ENCODE peak calls at places on chromosomes 7 and 10, in five cellular contexts. M is AML-193, V is uterus, Y is SK-N-DZ, C is mucosa of gallbladder. E is an unnamed sample.

GRCh38 chr7:91550931-91551330 is 286.7 kb downstream of the FZD1 start:
- DNase-seq in M (no peak), V (no peak), Y (no peak), C (no peak), E (no peak)

GRCh38 chr7:37833107-37833817 is 15.1 kb upstream of the NME8 start:
- DNase-seq in M (peak), V (peak), Y (peak), C (peak), E (peak)

GRCh38 chr10:124155781-124156401 is 62.5 kb upstream of the CHST15 start:
- DNase-seq in M (no peak), V (no peak), Y (no peak), C (peak), E (peak)

GRCh38 chr10:129852829-129853228 is 111.2 kb downstream of the EBF3 start:
- DNase-seq in M (no peak), V (no peak), Y (no peak), C (no peak), E (no peak)

GRCh38 chr7:14233898-14234174 is 244.4 kb upstream of the ETV1 start:
- DNase-seq in M (no peak), V (no peak), Y (no peak), C (no peak), E (no peak)

GRCh38 chr10:127374901-127375300 is 174.2 kb upstream of the NPS start:
- DNase-seq in M (no peak), V (no peak), Y (no peak), C (no peak), E (no peak)

GRCh38 chr10:133081636-133082035 is 6.1 kb upstream of the ADGRA1 start:
- DNase-seq in M (no peak), V (no peak), Y (no peak), C (no peak), E (no peak)

GRCh38 chr7:88300401-88300800 is 6.3 kb downstream of the STEAP4 start:
- DNase-seq in M (no peak), V (no peak), Y (no peak), C (no peak), E (no peak)

GRCh38 chr10:64547168-64547567 is 1026.0 kb downstream of the REEP3 start:
- DNase-seq in M (no peak), V (no peak), Y (no peak), C (no peak), E (no peak)

GRCh38 chr7:27172388-27172774 is 1.7 kb downstream of the HOXA10 start:
- DNase-seq in M (no peak), V (no peak), Y (no peak), C (no peak), E (no peak)

GRCh38 chr7:48176356-48176893 is 5.2 kb downstream of the ABCA13 start:
- DNase-seq in M (no peak), V (no peak), Y (no peak), C (no peak), E (no peak)

GRCh38 chr7:21113609-21114416 is 314.1 kb upstream of the SP4 start:
- DNase-seq in M (no peak), V (no peak), Y (no peak), C (no peak), E (no peak)

GRCh38 chr10:20891338-20891714 is 5.8 kb downstream of the NEBL start:
- DNase-seq in M (no peak), V (no peak), Y (no peak), C (no peak), E (no peak)

GRCh38 chr7:5423844-5424688 is 432 bp upstream of the TNRC18 start:
- DNase-seq in M (peak), V (peak), Y (peak), C (peak), E (peak)

GRCh38 chr10:103442031-103442461 is 10.1 kb downstream of the CALHM2 start:
- DNase-seq in M (no peak), V (peak), Y (no peak), C (peak), E (no peak)

GRCh38 chr7:43942997-43943701 is 16.9 kb downstream of the UBE2D4 start:
- DNase-seq in M (no peak), V (no peak), Y (no peak), C (no peak), E (no peak)

GRCh38 chr10:122856902-122857301 is 11.2 kb upstream of the CUZD1 start:
- DNase-seq in M (no peak), V (no peak), Y (no peak), C (no peak), E (no peak)